ENCODE peak calls at places on chromosomes 12 and 14, in seven cellular contexts. O, I, N, D, R, G and K are unnamed samples.
A peak's percentile ranks its signal among the peaks of the same experiment; 100 is the strongest.

GRCh38 chr12:14775652-14776020 is 27.6 kb downstream of the WBP11 start:
- DNase-seq in I (no peak), G (no peak), N (no peak), O (peak; percentile 68), D (no peak), R (no peak), K (no peak)

GRCh38 chr12:108821407-108822397 is 35.7 kb downstream of the SSH1 start:
- DNase-seq in G (no peak), O (peak; percentile 72), N (no peak), I (no peak), D (no peak), R (no peak), K (no peak)

GRCh38 chr12:68306564-68306963 is 25.6 kb downstream of the MDM1 start:
- DNase-seq in I (no peak), R (no peak), N (no peak), G (no peak), O (no peak), D (no peak), K (no peak)

GRCh38 chr12:79140711-79141110 is 276.1 kb downstream of the SYT1 start:
- DNase-seq in O (no peak), N (no peak), D (no peak), I (no peak), G (no peak), R (no peak), K (no peak)

GRCh38 chr14:86296173-86296572 is 766.2 kb downstream of the FLRT2 start:
- DNase-seq in N (no peak), D (no peak), I (no peak), G (no peak), R (no peak), O (peak; percentile 5), K (no peak)

GRCh38 chr12:109482491-109482890 is 5.1 kb downstream of the UBE3B start:
- DNase-seq in R (no peak), O (no peak), D (no peak), I (no peak), N (no peak), G (no peak), K (no peak)

GRCh38 chr12:45730116-45730841 is 773 bp downstream of the ARID2 start:
- DNase-seq in O (peak; percentile 45), N (no peak), D (peak; percentile 76), I (peak; percentile 73), G (peak; percentile 61), R (peak; percentile 17), K (peak; percentile 24)

GRCh38 chr14:39988939-39989338 is 556.7 kb upstream of the FBXO33 start:
- DNase-seq in N (no peak), D (peak; percentile 61), I (no peak), O (peak; percentile 51), G (no peak), R (no peak), K (no peak)